ENCODE peak calls at places on chromosomes 6 and 20, in four cellular contexts. C, S, E and G are unnamed samples.

GRCh38 chr6:8279094-8279805 is 156.1 kb downstream of the SLC35B3 start:
- DNase-seq in S (peak), C (no peak), E (no peak), G (no peak)

GRCh38 chr6:30800876-30801275 is 56.5 kb upstream of the IER3 start:
- DNase-seq in C (no peak), S (no peak), E (no peak), G (no peak)

GRCh38 chr6:127851197-127851596 is 49.7 kb downstream of the THEMIS start:
- DNase-seq in E (no peak), S (no peak), C (no peak), G (no peak)

GRCh38 chr6:46626228-46626909 is 26.2 kb downstream of the CYP39A1 start:
- DNase-seq in E (no peak), C (peak), S (peak), G (peak)

GRCh38 chr6:88459224-88459623 is 293.1 kb upstream of the CNR1 start:
- DNase-seq in S (no peak), C (no peak), E (no peak), G (no peak)

GRCh38 chr6:95991906-95992305 is 23.9 kb upstream of the FUT9 start:
- DNase-seq in E (no peak), S (no peak), C (no peak), G (no peak)

GRCh38 chr20:35091808-35092523 is 641 bp downstream of the TRPC4AP start:
- DNase-seq in S (peak), E (no peak), C (peak), G (no peak)

GRCh38 chr20:49166534-49167449 is 21.3 kb downstream of the STAU1 start:
- DNase-seq in C (no peak), E (no peak), S (no peak), G (no peak)

GRCh38 chr6:52718535-52718934 is 44.7 kb downstream of the GSTA2 start:
- DNase-seq in E (no peak), S (no peak), C (no peak), G (no peak)
- TF ChIP-seq ELF1 in E (no peak), S (no peak), C (no peak), G (no peak)

GRCh38 chr6:160347259-160348208 is 644 bp upstream of the SLC22A3 start:
- DNase-seq in S (peak), E (no peak), C (no peak), G (no peak)

GRCh38 chr6:160348209-160348551 is at the start of gene SLC22A3:
- DNase-seq in E (no peak), S (peak), C (no peak), G (no peak)

GRCh38 chr6:160337991-160338390 is 10.2 kb upstream of the SLC22A3 start:
- DNase-seq in S (no peak), C (no peak), E (no peak), G (no peak)

GRCh38 chr6:160344281-160344680 is 3.9 kb upstream of the SLC22A3 start:
- DNase-seq in S (no peak), C (no peak), E (no peak), G (no peak)

GRCh38 chr6:160343144-160343543 is 5.0 kb upstream of the SLC22A3 start:
- DNase-seq in E (no peak), C (no peak), S (no peak), G (no peak)
- TF ChIP-seq ELF1 in E (no peak), C (no peak), S (no peak), G (no peak)

DNA sequence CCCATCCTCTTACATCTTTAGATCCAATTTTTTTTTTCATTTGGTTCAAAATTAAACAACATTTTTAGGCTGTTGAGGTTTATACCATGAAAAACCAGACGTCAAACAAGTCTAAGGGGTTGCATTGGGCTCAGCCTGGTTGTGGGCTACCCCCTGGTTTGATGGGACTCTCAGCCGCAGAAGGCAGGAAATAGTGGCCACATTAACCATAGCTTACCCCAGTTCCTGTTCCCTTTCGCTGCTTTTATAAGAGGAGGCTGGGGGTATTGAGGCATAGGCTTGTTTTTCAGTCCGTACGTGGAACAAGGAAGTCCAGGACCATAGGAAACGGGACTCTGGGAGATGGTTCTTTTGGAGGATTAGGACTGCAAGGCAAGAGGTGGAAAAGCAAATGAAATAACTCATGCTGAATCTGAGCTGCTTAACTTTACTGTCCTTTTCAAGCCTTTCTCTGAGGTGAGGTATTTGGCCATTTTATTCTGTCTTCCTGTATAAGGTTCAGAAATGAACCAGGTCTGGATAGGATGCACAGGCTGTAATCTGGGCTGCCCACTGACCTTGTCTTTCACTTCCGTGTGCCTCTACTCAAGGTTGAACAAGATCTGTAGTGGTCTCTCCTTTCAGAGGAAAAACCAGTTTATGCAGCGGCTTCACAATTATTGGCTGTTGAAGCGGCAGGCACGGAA is 7.7 kb downstream of the BRPF3 start:
- DNase-seq in C (no peak), S (no peak), E (no peak), G (no peak)
- TF ChIP-seq ELF1 in C (no peak), S (no peak), E (no peak), G (no peak)

DNA sequence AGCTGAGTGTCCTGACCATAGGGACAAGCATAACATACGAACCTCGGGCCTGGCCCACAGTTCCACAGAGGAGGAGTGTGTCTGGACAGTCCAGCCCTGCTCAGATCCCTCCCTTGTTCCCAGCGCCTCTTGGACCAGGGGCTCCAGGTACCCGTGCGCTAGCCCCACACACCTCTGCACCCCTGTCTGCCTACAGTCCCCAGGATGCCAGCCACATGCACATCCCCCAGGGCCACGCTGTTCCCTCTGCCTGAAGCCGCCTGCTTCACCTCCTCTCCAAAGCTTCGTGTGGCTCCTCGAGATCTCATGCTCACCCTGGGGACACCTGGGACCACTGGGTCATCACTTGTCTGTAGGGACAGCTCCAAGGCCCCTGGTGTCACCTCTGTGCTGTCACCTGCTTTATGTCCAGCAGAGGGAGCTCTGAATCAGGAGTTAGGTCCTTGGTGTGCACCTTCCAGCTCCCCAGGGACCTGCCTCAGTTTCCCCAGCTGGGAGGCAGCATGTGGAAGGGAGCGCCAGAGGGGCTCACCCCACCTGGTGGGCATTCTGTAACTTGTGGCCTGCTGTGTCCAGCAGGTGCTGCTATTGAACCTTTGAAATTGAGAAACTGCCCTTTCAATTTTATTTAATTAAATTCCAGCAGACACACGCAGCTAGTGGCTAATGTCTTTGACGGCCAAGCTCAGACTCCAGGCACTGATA is 7.3 kb upstream of the YTHDF1 start:
- DNase-seq in S (peak), E (peak), C (peak), G (no peak)
- TF ChIP-seq ELF1 in S (no peak), E (no peak), C (no peak), G (no peak)